ENCODE peak calls at places on chromosome 19, in five cellular contexts. One of them, this sample, is unnamed.

GRCh38 chr19:15173746-15174404 is 26.9 kb downstream of the NOTCH3 start:
- DNase-seq in fibroblast of lung: no peak
- DNase-seq in kidney tubule cell: peak; percentile 19
- DNase-seq in astrocyte of the spinal cord: no peak
- DNase-seq in T-helper 1 cell: no peak
- DNase-seq in this sample: no peak

GRCh38 chr19:6481541-6482342 is at the start of gene DENND1C:
- DNase-seq in kidney tubule cell: peak; percentile 19
- DNase-seq in astrocyte of the spinal cord: no peak
- DNase-seq in fibroblast of lung: no peak
- DNase-seq in T-helper 1 cell: no peak
- DNase-seq in this sample: no peak

GRCh38 chr19:17340871-17341357 is 3.6 kb downstream of the GTPBP3 start:
- DNase-seq in T-helper 1 cell: no peak
- DNase-seq in fibroblast of lung: no peak
- DNase-seq in kidney tubule cell: no peak
- DNase-seq in astrocyte of the spinal cord: no peak
- DNase-seq in this sample: no peak

GRCh38 chr19:5963855-5964254 is 14.1 kb downstream of the RANBP3 start:
- DNase-seq in astrocyte of the spinal cord: no peak
- DNase-seq in fibroblast of lung: no peak
- DNase-seq in kidney tubule cell: no peak
- DNase-seq in T-helper 1 cell: no peak
- DNase-seq in this sample: no peak

GRCh38 chr19:57248646-57249045 is 8.2 kb downstream of the ZNF805 start:
- DNase-seq in fibroblast of lung: no peak
- DNase-seq in T-helper 1 cell: no peak
- DNase-seq in astrocyte of the spinal cord: no peak
- DNase-seq in kidney tubule cell: no peak
- DNase-seq in this sample: no peak

GRCh38 chr19:1266116-1266817 is 2.9 kb upstream of the CIRBP start:
- DNase-seq in kidney tubule cell: peak; percentile 89
- DNase-seq in astrocyte of the spinal cord: peak; percentile 86
- DNase-seq in fibroblast of lung: peak; percentile 80
- DNase-seq in T-helper 1 cell: peak; percentile 79
- DNase-seq in this sample: peak; percentile 56

GRCh38 chr19:43784981-43785808 is 4.4 kb upstream of the KCNN4 start:
- DNase-seq in T-helper 1 cell: peak; percentile 45
- DNase-seq in fibroblast of lung: peak; percentile 60
- DNase-seq in kidney tubule cell: peak; percentile 72
- DNase-seq in astrocyte of the spinal cord: peak; percentile 74
- DNase-seq in this sample: peak; percentile 67

GRCh38 chr19:57964761-57965160 is 9.6 kb downstream of the C19orf18 start:
- DNase-seq in T-helper 1 cell: no peak
- DNase-seq in fibroblast of lung: no peak
- DNase-seq in kidney tubule cell: no peak
- DNase-seq in astrocyte of the spinal cord: no peak
- DNase-seq in this sample: no peak

GRCh38 chr19:36060430-36060829 is 5.7 kb downstream of the WDR62 start:
- DNase-seq in T-helper 1 cell: no peak
- DNase-seq in kidney tubule cell: peak; percentile 56
- DNase-seq in astrocyte of the spinal cord: peak; percentile 64
- DNase-seq in fibroblast of lung: peak; percentile 47
- DNase-seq in this sample: peak; percentile 45

GRCh38 chr19:7732045-7732444 is at the start of gene CLEC4G:
- DNase-seq in fibroblast of lung: no peak
- DNase-seq in astrocyte of the spinal cord: no peak
- DNase-seq in T-helper 1 cell: no peak
- DNase-seq in kidney tubule cell: no peak
- DNase-seq in this sample: no peak

GRCh38 chr19:2021453-2022140 is 6.1 kb upstream of the BTBD2 start:
- DNase-seq in kidney tubule cell: no peak
- DNase-seq in fibroblast of lung: no peak
- DNase-seq in astrocyte of the spinal cord: no peak
- DNase-seq in T-helper 1 cell: no peak
- DNase-seq in this sample: no peak

GRCh38 chr19:38142176-38143035 is 81.6 kb downstream of the DPF1 start:
- DNase-seq in kidney tubule cell: peak; percentile 32
- DNase-seq in fibroblast of lung: peak; percentile 41
- DNase-seq in T-helper 1 cell: no peak
- DNase-seq in astrocyte of the spinal cord: peak; percentile 36
- DNase-seq in this sample: peak; percentile 49

GRCh38 chr19:42244452-42245220 is 2.2 kb upstream of the GSK3A start:
- DNase-seq in kidney tubule cell: peak; percentile 94
- DNase-seq in astrocyte of the spinal cord: peak; percentile 95
- DNase-seq in fibroblast of lung: peak; percentile 92
- DNase-seq in T-helper 1 cell: peak; percentile 84
- DNase-seq in this sample: peak; percentile 90

GRCh38 chr19:33216198-33216830 is 9.3 kb downstream of the SLC7A10 start:
- DNase-seq in T-helper 1 cell: no peak
- DNase-seq in astrocyte of the spinal cord: no peak
- DNase-seq in fibroblast of lung: no peak
- DNase-seq in kidney tubule cell: no peak
- DNase-seq in this sample: no peak

GRCh38 chr19:57437931-57438330 is 2.8 kb downstream of the ZNF749 start:
- DNase-seq in T-helper 1 cell: no peak
- DNase-seq in kidney tubule cell: peak; percentile 23
- DNase-seq in astrocyte of the spinal cord: no peak
- DNase-seq in fibroblast of lung: no peak
- DNase-seq in this sample: no peak

GRCh38 chr19:18895038-18895827 is 725 bp downstream of the CERS1 start:
- DNase-seq in fibroblast of lung: peak; percentile 27
- DNase-seq in T-helper 1 cell: no peak
- DNase-seq in astrocyte of the spinal cord: peak; percentile 22
- DNase-seq in kidney tubule cell: peak; percentile 67
- DNase-seq in this sample: no peak

GRCh38 chr19:44871809-44872208 is 19.2 kb upstream of the TOMM40 start:
- DNase-seq in astrocyte of the spinal cord: no peak
- DNase-seq in kidney tubule cell: no peak
- DNase-seq in fibroblast of lung: no peak
- DNase-seq in T-helper 1 cell: no peak
- DNase-seq in this sample: no peak

GRCh38 chr19:48806818-48807589 is 3.8 kb downstream of the BCAT2 start:
- DNase-seq in T-helper 1 cell: no peak
- DNase-seq in kidney tubule cell: no peak
- DNase-seq in astrocyte of the spinal cord: no peak
- DNase-seq in fibroblast of lung: peak; percentile 40
- DNase-seq in this sample: peak; percentile 36

GRCh38 chr19:28403698-28404099 is 809.3 kb downstream of the UQCRFS1 start:
- DNase-seq in T-helper 1 cell: no peak
- DNase-seq in kidney tubule cell: peak; percentile 83
- DNase-seq in fibroblast of lung: no peak
- DNase-seq in astrocyte of the spinal cord: no peak
- DNase-seq in this sample: no peak

This sample was measured in bronchial epithelial cell.